ENCODE peak calls at places on chromosomes 2 and 18, in eight cellular contexts. Y, R, P, E, A, Z, J and S are unnamed samples. For H3K36me3, the result is how much of the 10 kb centered on the place peaks cover.

GRCh38 chr18:70280007-70280925 is 8.6 kb upstream of the SOCS6 start:
- DNase-seq in Y (no peak), R (no peak), P (no peak), E (peak), A (peak), Z (no peak), J (peak), S (peak)

GRCh38 chr2:109448946-109449788 is 164.6 kb downstream of the SEPTIN10 start:
- DNase-seq in Y (no peak), R (peak), P (peak), E (peak), A (no peak), Z (no peak), J (peak), S (peak)

GRCh38 chr18:58287626-58288289 is 243.7 kb downstream of the NEDD4L start:
- DNase-seq in Y (peak), R (no peak), P (no peak), E (no peak), A (no peak), Z (no peak), J (no peak), S (peak)

GRCh38 chr2:202564226-202564625 is 70.5 kb upstream of the FAM117B start:
- DNase-seq in Y (no peak), R (no peak), P (no peak), E (no peak), A (no peak), Z (no peak), J (no peak), S (no peak)

GRCh38 chr18:13642440-13642827 is 83.9 kb downstream of the FAM210A start:
- DNase-seq in Y (peak), R (no peak), P (no peak), E (no peak), A (no peak), Z (no peak), J (no peak), S (no peak)

GRCh38 chr2:157413342-157414035 is 30.4 kb downstream of the CYTIP start:
- DNase-seq in Y (no peak), R (no peak), P (no peak), E (no peak), A (no peak), Z (no peak), J (no peak), S (no peak)

GRCh38 chr2:143768991-143769390 is 639.8 kb downstream of the ARHGAP15 start:
- DNase-seq in Y (no peak), R (no peak), P (no peak), E (no peak), A (no peak), Z (no peak), J (no peak), S (no peak)

GRCh38 chr2:120760446-120761135 is 24.9 kb downstream of the GLI2 start:
- DNase-seq in Y (no peak), R (no peak), P (peak), E (no peak), A (peak), Z (no peak), J (peak), S (no peak)

GRCh38 chr18:46338213-46338612 is 234.0 kb downstream of the HAUS1 start:
- DNase-seq in Y (no peak), R (no peak), P (no peak), E (no peak), A (no peak), Z (no peak), J (no peak), S (no peak)

GRCh38 chr2:215931256-215931903 is 82.0 kb downstream of the MREG start:
- DNase-seq in Y (peak), R (peak), P (peak), E (peak), A (peak), Z (peak), J (peak), S (peak)

GRCh38 chr2:196176142-196176738 is 4.9 kb upstream of the STK17B start:
- DNase-seq in Y (no peak), R (no peak), P (no peak), E (no peak), A (no peak), Z (peak), J (no peak), S (peak)

GRCh38 chr2:26621469-26622199 is 19.5 kb downstream of the CIB4 start:
- DNase-seq in Y (no peak), R (no peak), P (no peak), E (no peak), A (peak), Z (no peak), J (no peak), S (no peak)

GRCh38 chr2:69514406-69514805 is 77.2 kb upstream of the NFU1 start:
- DNase-seq in Y (peak), R (peak), P (peak), E (no peak), A (peak), Z (no peak), J (no peak), S (no peak)
- H3K36me3 ChIP-seq in Y (half or more), R (under half), P (under half), E (under half), A (under half), Z (under half), J (under half), S (half or more)

GRCh38 chr2:230205034-230205433 is 14.8 kb downstream of the SP110 start:
- DNase-seq in Y (no peak), R (no peak), P (no peak), E (no peak), A (no peak), Z (no peak), J (no peak), S (no peak)
- H3K36me3 ChIP-seq in Y (under half), R (under half), P (under half), E (under half), A (under half), Z (under half), J (under half), S (half or more)

GRCh38 chr2:178704876-178705275 is 102.3 kb downstream of the TTN start:
- DNase-seq in Y (no peak), R (no peak), P (no peak), E (no peak), A (no peak), Z (no peak), J (no peak), S (no peak)

DNA sequence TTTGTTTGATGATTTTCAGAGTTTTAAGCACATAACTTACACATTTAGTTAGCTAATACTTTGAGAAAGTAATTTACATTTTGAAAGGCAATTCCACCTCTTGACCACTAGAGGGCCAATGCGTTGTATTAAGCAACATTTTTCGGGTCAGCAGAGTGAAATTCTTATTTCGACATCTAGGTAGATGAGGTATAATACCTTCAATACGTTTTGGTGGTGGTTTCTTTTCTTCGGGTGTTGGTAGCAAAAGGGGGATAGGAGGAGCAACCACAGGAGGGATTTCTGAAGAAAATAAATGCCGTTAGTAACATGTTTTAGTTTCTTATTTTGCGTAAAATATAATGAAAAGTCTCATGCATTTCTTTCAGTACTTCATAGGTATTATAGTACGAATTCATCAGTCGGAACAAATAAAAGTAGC is 106.3 kb downstream of the TTN start:
- DNase-seq in Y (peak), R (no peak), P (no peak), E (no peak), A (peak), Z (no peak), J (no peak), S (no peak)
- H3K36me3 ChIP-seq in Y (under half), R (under half), P (under half), E (under half), A (under half), Z (under half), J (under half), S (under half)

DNA sequence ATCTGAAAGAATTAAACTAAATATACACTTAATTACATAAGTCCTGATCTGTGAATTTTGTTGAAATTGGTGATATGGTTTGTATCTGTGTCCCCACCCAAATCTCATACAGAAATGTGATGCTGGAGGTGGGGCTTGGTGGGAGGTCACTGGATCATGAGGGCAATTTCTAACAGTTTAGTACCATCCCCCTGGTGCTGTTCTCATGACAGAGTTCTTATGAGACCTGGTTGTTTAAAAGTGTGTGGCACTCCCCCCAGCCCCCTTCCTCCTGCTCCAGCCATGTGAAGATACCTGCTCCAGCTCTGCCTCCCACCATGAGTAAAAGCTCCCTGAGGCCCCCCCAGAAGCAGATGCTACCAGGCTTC is 18.7 kb downstream of the FEZ2 start:
- DNase-seq in Y (no peak), R (no peak), P (no peak), E (no peak), A (no peak), Z (no peak), J (no peak), S (no peak)
- H3K36me3 ChIP-seq in Y (half or more), R (under half), P (under half), E (under half), A (under half), Z (under half), J (under half), S (under half)

GRCh38 chr2:47012189-47012588 is 96.6 kb upstream of the MCFD2 start:
- DNase-seq in Y (peak), R (no peak), P (no peak), E (no peak), A (no peak), Z (no peak), J (no peak), S (no peak)
- H3K36me3 ChIP-seq in Y (half or more), R (under half), P (under half), E (under half), A (under half), Z (under half), J (under half), S (under half)

GRCh38 chr18:79972720-79973119 is 8.3 kb downstream of the HSBP1L1 start:
- DNase-seq in Y (no peak), R (no peak), P (no peak), E (no peak), A (no peak), Z (no peak), J (no peak), S (no peak)
- H3K36me3 ChIP-seq in Y (half or more), R (under half), P (under half), E (under half), A (under half), Z (under half), J (under half), S (under half)

GRCh38 chr2:105296017-105296611 is 33.4 kb downstream of the TGFBRAP1 start:
- DNase-seq in Y (no peak), R (no peak), P (no peak), E (no peak), A (no peak), Z (no peak), J (no peak), S (peak)

GRCh38 chr2:105291981-105292380 is 37.6 kb downstream of the TGFBRAP1 start:
- DNase-seq in Y (no peak), R (no peak), P (no peak), E (no peak), A (peak), Z (no peak), J (no peak), S (no peak)

GRCh38 chr2:105294844-105295481 is 34.6 kb downstream of the TGFBRAP1 start:
- DNase-seq in Y (peak), R (no peak), P (no peak), E (peak), A (peak), Z (no peak), J (peak), S (peak)

GRCh38 chr2:105290981-105291660 is 38.4 kb downstream of the TGFBRAP1 start:
- DNase-seq in Y (no peak), R (no peak), P (no peak), E (no peak), A (no peak), Z (no peak), J (no peak), S (no peak)

DNA sequence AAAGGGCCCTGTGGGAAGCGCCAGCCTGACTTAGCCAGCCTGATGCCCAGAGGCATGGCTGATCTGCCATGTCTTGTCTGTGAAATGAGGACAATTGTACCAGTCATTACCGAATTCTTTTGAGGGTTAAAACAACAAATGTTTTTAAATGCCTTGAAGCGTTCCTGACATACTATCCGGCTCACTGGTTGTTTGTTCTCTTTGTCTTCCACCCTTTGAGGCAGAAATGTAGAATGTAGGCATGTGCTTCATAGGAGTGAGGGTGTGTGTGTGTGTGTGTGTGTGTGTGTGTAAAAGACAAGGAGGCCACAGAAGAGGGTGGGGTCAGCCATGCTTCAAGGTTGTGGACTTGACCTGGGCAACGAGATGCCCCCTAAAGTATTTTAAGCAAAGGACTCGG is 35.5 kb downstream of the TGFBRAP1 start:
- DNase-seq in Y (no peak), R (no peak), P (no peak), E (no peak), A (no peak), Z (no peak), J (no peak), S (no peak)
- H3K36me3 ChIP-seq in Y (half or more), R (under half), P (under half), E (under half), A (under half), Z (under half), J (under half), S (half or more)

GRCh38 chr2:9847140-9847539 is 3.9 kb downstream of the TAF1B start:
- DNase-seq in Y (no peak), R (no peak), P (no peak), E (no peak), A (peak), Z (no peak), J (no peak), S (no peak)
- H3K36me3 ChIP-seq in Y (under half), R (under half), P (under half), E (under half), A (under half), Z (under half), J (under half), S (under half)

GRCh38 chr2:149573760-149574159 is 13.8 kb downstream of the MMADHC start:
- DNase-seq in Y (no peak), R (no peak), P (no peak), E (no peak), A (peak), Z (no peak), J (no peak), S (no peak)
- H3K36me3 ChIP-seq in Y (half or more), R (under half), P (under half), E (under half), A (under half), Z (under half), J (under half), S (half or more)